ENCODE peak calls at places on chromosomes 12 and 14, in five cellular contexts. One of them, this sample, is unnamed.

GRCh38 chr12:6430124-6430989 is 14.4 kb upstream of the CD27 start:
- DNase-seq in GM06990: no peak
- DNase-seq in MCF 10A: peak
- DNase-seq in transverse colon: peak
- DNase-seq in PC-3: peak
- DNase-seq in this sample: peak

GRCh38 chr12:119687344-119687865 is 19.5 kb downstream of the PRKAB1 start:
- DNase-seq in PC-3: no peak
- DNase-seq in GM06990: no peak
- DNase-seq in transverse colon: no peak
- DNase-seq in MCF 10A: no peak
- DNase-seq in this sample: no peak

GRCh38 chr12:93080994-93081809 is 152.1 kb upstream of the EEA1 start:
- DNase-seq in GM06990: no peak
- DNase-seq in transverse colon: no peak
- DNase-seq in PC-3: peak
- DNase-seq in MCF 10A: no peak
- DNase-seq in this sample: peak

GRCh38 chr14:93984987-93985410 is 8.6 kb upstream of the ASB2 start:
- DNase-seq in transverse colon: peak
- DNase-seq in PC-3: peak
- DNase-seq in MCF 10A: peak
- DNase-seq in GM06990: no peak
- DNase-seq in this sample: peak

GRCh38 chr12:24838531-24838950 is 110.4 kb downstream of the BCAT1 start:
- DNase-seq in transverse colon: peak
- DNase-seq in PC-3: no peak
- DNase-seq in MCF 10A: peak
- DNase-seq in GM06990: peak
- DNase-seq in this sample: peak

GRCh38 chr12:122948605-122949004 is 17.7 kb downstream of the ABCB9 start:
- DNase-seq in GM06990: no peak
- DNase-seq in MCF 10A: no peak
- DNase-seq in transverse colon: no peak
- DNase-seq in PC-3: no peak
- DNase-seq in this sample: no peak

GRCh38 chr12:48527891-48528670 is 2.6 kb downstream of the OR8S1 start:
- DNase-seq in GM06990: no peak
- DNase-seq in transverse colon: no peak
- DNase-seq in PC-3: no peak
- DNase-seq in MCF 10A: no peak
- DNase-seq in this sample: no peak

GRCh38 chr14:50122291-50122690 is 5.9 kb upstream of the VCPKMT start:
- DNase-seq in GM06990: no peak
- DNase-seq in transverse colon: no peak
- DNase-seq in MCF 10A: no peak
- DNase-seq in PC-3: no peak
- DNase-seq in this sample: no peak

GRCh38 chr12:47609806-47610205 is 96.0 kb downstream of the RPAP3 start:
- DNase-seq in PC-3: no peak
- DNase-seq in transverse colon: no peak
- DNase-seq in GM06990: no peak
- DNase-seq in MCF 10A: no peak
- DNase-seq in this sample: no peak

GRCh38 chr12:107248187-107248586 is 154.8 kb upstream of the CRY1 start:
- DNase-seq in MCF 10A: no peak
- DNase-seq in GM06990: no peak
- DNase-seq in transverse colon: no peak
- DNase-seq in PC-3: no peak
- DNase-seq in this sample: no peak

GRCh38 chr12:122991623-122992275 is 11.3 kb downstream of the ARL6IP4 start:
- DNase-seq in PC-3: no peak
- DNase-seq in MCF 10A: no peak
- DNase-seq in GM06990: no peak
- DNase-seq in transverse colon: no peak
- DNase-seq in this sample: no peak

GRCh38 chr12:29741342-29742241 is 42.1 kb downstream of the TMTC1 start:
- DNase-seq in MCF 10A: peak
- DNase-seq in transverse colon: no peak
- DNase-seq in GM06990: no peak
- DNase-seq in PC-3: no peak
- DNase-seq in this sample: peak

GRCh38 chr12:59619461-59620240 is 23.8 kb downstream of the SLC16A7 start:
- DNase-seq in PC-3: no peak
- DNase-seq in transverse colon: no peak
- DNase-seq in MCF 10A: no peak
- DNase-seq in GM06990: no peak
- DNase-seq in this sample: no peak

GRCh38 chr12:5507536-5507935 is 75.6 kb downstream of the NTF3 start:
- DNase-seq in transverse colon: no peak
- DNase-seq in PC-3: no peak
- DNase-seq in MCF 10A: no peak
- DNase-seq in GM06990: no peak
- DNase-seq in this sample: no peak

GRCh38 chr12:56103066-56103711 is 1.2 kb upstream of the PA2G4 start:
- DNase-seq in PC-3: no peak
- DNase-seq in MCF 10A: no peak
- DNase-seq in transverse colon: no peak
- DNase-seq in GM06990: no peak
- DNase-seq in this sample: no peak

GRCh38 chr14:25431211-25432076 is 381.5 kb upstream of the STXBP6 start:
- DNase-seq in PC-3: peak
- DNase-seq in transverse colon: peak
- DNase-seq in MCF 10A: no peak
- DNase-seq in GM06990: no peak
- DNase-seq in this sample: no peak

GRCh38 chr14:46999661-47000060 is 348.1 kb upstream of the RPL10L start:
- DNase-seq in transverse colon: no peak
- DNase-seq in GM06990: no peak
- DNase-seq in MCF 10A: no peak
- DNase-seq in PC-3: no peak
- DNase-seq in this sample: no peak

GRCh38 chr14:63896278-63896720 is 43.5 kb downstream of the SYNE2 start:
- DNase-seq in transverse colon: peak
- DNase-seq in GM06990: no peak
- DNase-seq in PC-3: peak
- DNase-seq in MCF 10A: peak
- DNase-seq in this sample: peak

GRCh38 chr14:99609245-99610117 is 5.5 kb upstream of the CCDC85C start:
- DNase-seq in PC-3: peak
- DNase-seq in GM06990: no peak
- DNase-seq in transverse colon: peak
- DNase-seq in MCF 10A: no peak
- DNase-seq in this sample: no peak

GRCh38 chr12:48361664-48362339 is 11.1 kb upstream of the ZNF641 start:
- DNase-seq in MCF 10A: no peak
- DNase-seq in GM06990: no peak
- DNase-seq in transverse colon: no peak
- DNase-seq in PC-3: no peak
- DNase-seq in this sample: no peak

GRCh38 chr14:70045715-70046535 is 142.8 kb downstream of the SLC8A3 start:
- DNase-seq in transverse colon: peak
- DNase-seq in PC-3: peak
- DNase-seq in MCF 10A: peak
- DNase-seq in GM06990: peak
- DNase-seq in this sample: no peak

GRCh38 chr12:122449317-122449716 is 26.8 kb upstream of the CLIP1 start:
- DNase-seq in MCF 10A: peak
- DNase-seq in PC-3: peak
- DNase-seq in GM06990: no peak
- DNase-seq in transverse colon: no peak
- DNase-seq in this sample: peak

GRCh38 chr12:21350975-21351374 is 16.3 kb upstream of the SLCO1A2 start:
- DNase-seq in PC-3: no peak
- DNase-seq in transverse colon: no peak
- DNase-seq in MCF 10A: no peak
- DNase-seq in GM06990: no peak
- DNase-seq in this sample: no peak

GRCh38 chr12:72390146-72390545 is 118.0 kb downstream of the TRHDE start:
- DNase-seq in PC-3: no peak
- DNase-seq in GM06990: no peak
- DNase-seq in transverse colon: no peak
- DNase-seq in MCF 10A: no peak
- DNase-seq in this sample: no peak

GRCh38 chr12:104426926-104427546 is 29.7 kb upstream of the CHST11 start:
- DNase-seq in PC-3: peak
- DNase-seq in MCF 10A: no peak
- DNase-seq in GM06990: no peak
- DNase-seq in transverse colon: no peak
- DNase-seq in this sample: peak

GRCh38 chr12:119868992-119869391 is 8.1 kb downstream of the CIT start:
- DNase-seq in GM06990: no peak
- DNase-seq in transverse colon: no peak
- DNase-seq in PC-3: no peak
- DNase-seq in MCF 10A: no peak
- DNase-seq in this sample: no peak

GRCh38 chr14:68016243-68016914 is 196.8 kb downstream of the RAD51B start:
- DNase-seq in transverse colon: no peak
- DNase-seq in MCF 10A: no peak
- DNase-seq in GM06990: no peak
- DNase-seq in PC-3: no peak
- DNase-seq in this sample: peak

GRCh38 chr12:14756331-14757143 is 46.7 kb downstream of the WBP11 start:
- DNase-seq in GM06990: no peak
- DNase-seq in MCF 10A: no peak
- DNase-seq in PC-3: peak
- DNase-seq in transverse colon: no peak
- DNase-seq in this sample: no peak

GRCh38 chr14:104931771-104932675 is 7.3 kb downstream of the PLD4 start:
- DNase-seq in PC-3: no peak
- DNase-seq in MCF 10A: no peak
- DNase-seq in transverse colon: no peak
- DNase-seq in GM06990: no peak
- DNase-seq in this sample: no peak

GRCh38 chr12:113202300-113203075 is 17.0 kb downstream of the RITA1 start:
- DNase-seq in GM06990: no peak
- DNase-seq in PC-3: no peak
- DNase-seq in MCF 10A: no peak
- DNase-seq in transverse colon: no peak
- DNase-seq in this sample: no peak

DNA sequence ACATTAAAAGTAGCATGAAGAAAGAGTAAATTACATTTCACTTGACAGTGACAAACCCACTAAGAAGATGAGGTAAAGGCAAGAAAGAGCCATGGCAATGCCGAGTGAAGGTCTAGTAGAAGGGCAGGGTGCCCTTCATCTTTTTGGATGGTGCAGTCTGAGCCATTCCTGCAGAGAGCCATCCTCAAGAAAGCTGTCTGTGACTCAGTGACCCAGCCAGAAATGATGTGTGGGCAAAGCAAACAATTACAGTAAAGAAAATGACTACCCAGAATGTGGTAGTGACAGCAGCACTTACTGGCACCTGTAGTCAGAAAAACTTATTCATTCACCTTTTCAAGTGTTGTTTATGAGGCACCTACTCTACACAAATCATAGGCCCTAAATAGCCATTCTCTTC is 281.7 kb downstream of the DUSP6 start:
- DNase-seq in PC-3: peak
- DNase-seq in MCF 10A: no peak
- DNase-seq in GM06990: no peak
- DNase-seq in transverse colon: no peak
- DNase-seq in this sample: no peak
- TF ChIP-seq CTCF in PC-3: no peak
- TF ChIP-seq CTCF in MCF 10A: no peak
- TF ChIP-seq CTCF in GM06990: no peak
- TF ChIP-seq CTCF in transverse colon: no peak
- TF ChIP-seq CTCF in this sample: no peak

DNA sequence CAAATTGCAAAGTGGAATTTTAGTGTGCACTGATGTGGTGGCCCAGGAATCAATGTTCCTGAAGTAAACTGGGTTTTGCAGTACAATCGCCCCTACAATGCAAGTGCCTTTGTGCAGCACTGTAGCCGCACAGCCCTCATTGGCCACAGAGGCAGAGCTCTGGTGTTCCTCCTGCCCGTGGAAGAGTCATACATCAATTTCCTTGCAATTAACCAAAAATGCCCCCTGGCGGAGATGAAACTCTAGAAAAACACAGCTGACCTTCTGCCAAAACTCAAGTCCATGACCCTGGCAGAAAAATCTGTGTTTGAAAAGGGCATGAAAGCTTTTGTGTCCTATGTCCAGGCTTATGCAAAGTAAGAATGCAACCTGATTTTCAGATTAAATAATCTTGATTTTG is 117.9 kb upstream of the PRB2 start:
- DNase-seq in MCF 10A: peak
- DNase-seq in PC-3: peak
- DNase-seq in transverse colon: no peak
- DNase-seq in GM06990: no peak
- DNase-seq in this sample: no peak
- TF ChIP-seq CTCF in MCF 10A: peak
- TF ChIP-seq CTCF in PC-3: peak
- TF ChIP-seq CTCF in transverse colon: no peak
- TF ChIP-seq CTCF in GM06990: peak
- TF ChIP-seq CTCF in this sample: peak

GRCh38 chr14:98369344-98369743 is 902.7 kb downstream of the BCL11B start:
- DNase-seq in GM06990: no peak
- DNase-seq in transverse colon: no peak
- DNase-seq in PC-3: no peak
- DNase-seq in MCF 10A: no peak
- DNase-seq in this sample: no peak
- TF ChIP-seq CTCF in GM06990: no peak
- TF ChIP-seq CTCF in transverse colon: no peak
- TF ChIP-seq CTCF in PC-3: no peak
- TF ChIP-seq CTCF in MCF 10A: no peak
- TF ChIP-seq CTCF in this sample: no peak

DNA sequence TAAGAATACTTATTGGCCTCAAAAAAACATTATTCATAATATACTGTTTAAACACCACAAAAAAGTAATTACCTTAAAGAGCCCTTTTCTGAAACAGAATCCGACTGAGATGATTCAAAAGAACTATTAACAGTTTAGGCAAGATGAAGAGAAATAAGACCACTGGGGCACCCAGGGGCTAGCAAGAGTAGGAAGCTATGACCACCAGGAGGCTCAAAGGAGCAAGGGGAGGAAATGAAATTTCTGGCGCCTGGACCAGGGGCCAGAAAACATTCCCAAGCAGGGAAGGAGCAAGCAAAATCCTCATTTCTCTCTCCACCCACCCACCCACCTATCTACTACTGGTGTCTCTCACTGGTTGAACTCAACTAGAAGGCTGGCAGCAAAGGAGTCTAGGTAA is 6.3 kb upstream of the DCAF4 start:
- DNase-seq in GM06990: no peak
- DNase-seq in transverse colon: no peak
- DNase-seq in MCF 10A: no peak
- DNase-seq in PC-3: no peak
- DNase-seq in this sample: no peak
- TF ChIP-seq CTCF in GM06990: peak
- TF ChIP-seq CTCF in transverse colon: no peak
- TF ChIP-seq CTCF in MCF 10A: no peak
- TF ChIP-seq CTCF in PC-3: peak
- TF ChIP-seq CTCF in this sample: no peak

This sample was measured in astrocyte of the cerebellum.